ENCODE peak calls at places on chromosomes 4 and X, in eight cellular contexts. One of them, this sample, is unnamed.

GRCh38 chrX:4762196-4762595 is 1048.7 kb upstream of the PRKX start:
- DNase-seq in astrocyte of the spinal cord: no peak
- DNase-seq in mesendoderm: no peak
- DNase-seq in Peyer's patch: no peak
- DNase-seq in CD4-positive, alpha-beta memory T cell: no peak
- DNase-seq in lower lobe of right lung: no peak
- DNase-seq in AG10803: no peak
- DNase-seq in body of pancreas: no peak
- DNase-seq in this sample: no peak

GRCh38 chr4:104719539-104720230 is 225.0 kb upstream of the CXXC4 start:
- DNase-seq in astrocyte of the spinal cord: no peak
- DNase-seq in mesendoderm: no peak
- DNase-seq in Peyer's patch: no peak
- DNase-seq in CD4-positive, alpha-beta memory T cell: no peak
- DNase-seq in lower lobe of right lung: no peak
- DNase-seq in AG10803: no peak
- DNase-seq in body of pancreas: no peak
- DNase-seq in this sample: no peak

GRCh38 chr4:11507920-11508319 is 79.2 kb upstream of the HS3ST1 start:
- DNase-seq in astrocyte of the spinal cord: no peak
- DNase-seq in mesendoderm: no peak
- DNase-seq in Peyer's patch: peak; percentile 49
- DNase-seq in CD4-positive, alpha-beta memory T cell: no peak
- DNase-seq in lower lobe of right lung: no peak
- DNase-seq in AG10803: no peak
- DNase-seq in body of pancreas: peak; percentile 25
- DNase-seq in this sample: no peak

GRCh38 chr4:110970642-110971041 is 347.8 kb upstream of the PITX2 start:
- DNase-seq in astrocyte of the spinal cord: peak; percentile 28
- DNase-seq in mesendoderm: peak; percentile 92
- DNase-seq in Peyer's patch: peak; percentile 51
- DNase-seq in CD4-positive, alpha-beta memory T cell: no peak
- DNase-seq in lower lobe of right lung: no peak
- DNase-seq in AG10803: peak; percentile 37
- DNase-seq in body of pancreas: peak; percentile 12
- DNase-seq in this sample: peak; percentile 26

GRCh38 chrX:130120321-130120731 is 10.0 kb upstream of the ELF4 start:
- DNase-seq in astrocyte of the spinal cord: no peak
- DNase-seq in mesendoderm: peak; percentile 79
- DNase-seq in Peyer's patch: no peak
- DNase-seq in CD4-positive, alpha-beta memory T cell: no peak
- DNase-seq in lower lobe of right lung: no peak
- DNase-seq in AG10803: no peak
- DNase-seq in body of pancreas: no peak
- DNase-seq in this sample: no peak

GRCh38 chr4:108173599-108174057 is 4.9 kb upstream of the LEF1 start:
- DNase-seq in astrocyte of the spinal cord: no peak
- DNase-seq in mesendoderm: no peak
- DNase-seq in Peyer's patch: no peak
- DNase-seq in CD4-positive, alpha-beta memory T cell: no peak
- DNase-seq in lower lobe of right lung: no peak
- DNase-seq in AG10803: no peak
- DNase-seq in body of pancreas: no peak
- DNase-seq in this sample: no peak

GRCh38 chrX:68571292-68572256 is 72.7 kb downstream of the YIPF6 start:
- DNase-seq in astrocyte of the spinal cord: peak; percentile 69
- DNase-seq in mesendoderm: peak; percentile 8
- DNase-seq in Peyer's patch: no peak
- DNase-seq in CD4-positive, alpha-beta memory T cell: no peak
- DNase-seq in lower lobe of right lung: no peak
- DNase-seq in AG10803: peak; percentile 48
- DNase-seq in body of pancreas: no peak
- DNase-seq in this sample: no peak

GRCh38 chrX:45743081-45743533 is 542.4 kb upstream of the DIPK2B start:
- DNase-seq in astrocyte of the spinal cord: peak; percentile 72
- DNase-seq in mesendoderm: peak; percentile 49
- DNase-seq in Peyer's patch: no peak
- DNase-seq in CD4-positive, alpha-beta memory T cell: no peak
- DNase-seq in lower lobe of right lung: no peak
- DNase-seq in AG10803: peak; percentile 72
- DNase-seq in body of pancreas: no peak
- DNase-seq in this sample: no peak

GRCh38 chr4:84100071-84100470 is 399.0 kb downstream of the NKX6-1 start:
- DNase-seq in astrocyte of the spinal cord: no peak
- DNase-seq in mesendoderm: no peak
- DNase-seq in Peyer's patch: no peak
- DNase-seq in CD4-positive, alpha-beta memory T cell: no peak
- DNase-seq in lower lobe of right lung: no peak
- DNase-seq in AG10803: no peak
- DNase-seq in body of pancreas: no peak
- DNase-seq in this sample: no peak

GRCh38 chr4:54230479-54231418 is 1.7 kb downstream of the PDGFRA start:
- DNase-seq in astrocyte of the spinal cord: peak; percentile 53
- DNase-seq in mesendoderm: peak; percentile 47
- DNase-seq in Peyer's patch: peak; percentile 55
- DNase-seq in CD4-positive, alpha-beta memory T cell: no peak
- DNase-seq in lower lobe of right lung: peak; percentile 45
- DNase-seq in AG10803: peak; percentile 79
- DNase-seq in body of pancreas: peak; percentile 46
- DNase-seq in this sample: peak; percentile 22

GRCh38 chr4:84875636-84876371 is 90.7 kb downstream of the WDFY3 start:
- DNase-seq in astrocyte of the spinal cord: no peak
- DNase-seq in mesendoderm: peak; percentile 66
- DNase-seq in Peyer's patch: no peak
- DNase-seq in CD4-positive, alpha-beta memory T cell: no peak
- DNase-seq in lower lobe of right lung: no peak
- DNase-seq in AG10803: no peak
- DNase-seq in body of pancreas: no peak
- DNase-seq in this sample: no peak

GRCh38 chrX:54442790-54443189 is 2.6 kb downstream of the TSR2 start:
- DNase-seq in astrocyte of the spinal cord: no peak
- DNase-seq in mesendoderm: no peak
- DNase-seq in Peyer's patch: no peak
- DNase-seq in CD4-positive, alpha-beta memory T cell: no peak
- DNase-seq in lower lobe of right lung: no peak
- DNase-seq in AG10803: no peak
- DNase-seq in body of pancreas: no peak
- DNase-seq in this sample: no peak

GRCh38 chr4:86043755-86044592 is 315.9 kb downstream of the MAPK10 start:
- DNase-seq in astrocyte of the spinal cord: peak; percentile 68
- DNase-seq in mesendoderm: peak; percentile 53
- DNase-seq in Peyer's patch: no peak
- DNase-seq in CD4-positive, alpha-beta memory T cell: peak; percentile 1
- DNase-seq in lower lobe of right lung: no peak
- DNase-seq in AG10803: peak; percentile 56
- DNase-seq in body of pancreas: peak; percentile 17
- DNase-seq in this sample: no peak

DNA sequence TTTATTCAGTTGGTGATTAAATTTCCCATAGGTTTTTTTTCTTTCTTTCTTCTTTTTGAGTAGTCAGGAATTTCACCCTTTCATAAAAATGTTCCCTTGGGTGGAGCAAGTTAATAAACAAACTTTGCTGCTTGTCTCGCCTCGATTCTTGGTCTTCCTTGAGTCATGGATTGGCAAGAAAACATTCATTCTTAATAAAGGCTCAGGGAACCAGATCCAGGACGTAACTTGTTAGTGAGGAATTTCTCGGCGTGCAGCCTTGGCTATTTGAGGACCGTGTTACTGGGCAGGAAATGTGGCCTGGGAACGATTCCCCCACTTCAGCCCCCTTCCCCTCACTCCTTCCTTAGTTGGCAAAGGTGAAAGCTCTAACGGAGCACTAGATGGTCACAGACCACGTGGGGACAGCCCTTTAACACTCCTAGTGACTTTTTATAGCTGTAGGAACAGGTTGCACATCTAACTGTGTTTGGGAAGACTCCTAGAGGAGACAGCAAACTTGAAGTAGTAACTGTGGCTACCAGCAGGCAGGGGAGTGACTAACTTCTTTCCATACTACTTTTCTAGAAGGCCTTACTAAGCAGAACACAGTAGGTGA is 106.8 kb downstream of the UCHL1 start:
- DNase-seq in astrocyte of the spinal cord: peak; percentile 24
- DNase-seq in mesendoderm: peak; percentile 54
- DNase-seq in Peyer's patch: no peak
- DNase-seq in CD4-positive, alpha-beta memory T cell: no peak
- DNase-seq in lower lobe of right lung: no peak
- DNase-seq in AG10803: peak; percentile 75
- DNase-seq in body of pancreas: no peak
- DNase-seq in this sample: peak; percentile 49
- H3K4me3 ChIP-seq in astrocyte of the spinal cord: no peak overlapping the region
- H3K4me3 ChIP-seq in mesendoderm: no peak overlapping the region
- H3K4me3 ChIP-seq in Peyer's patch: no peak overlapping the region
- H3K4me3 ChIP-seq in CD4-positive, alpha-beta memory T cell: no peak overlapping the region
- H3K4me3 ChIP-seq in lower lobe of right lung: peak overlapping the region; percentile 80
- H3K4me3 ChIP-seq in AG10803: no peak overlapping the region
- H3K4me3 ChIP-seq in body of pancreas: no peak overlapping the region
- H3K4me3 ChIP-seq in this sample: peak overlapping the region; percentile 99

DNA sequence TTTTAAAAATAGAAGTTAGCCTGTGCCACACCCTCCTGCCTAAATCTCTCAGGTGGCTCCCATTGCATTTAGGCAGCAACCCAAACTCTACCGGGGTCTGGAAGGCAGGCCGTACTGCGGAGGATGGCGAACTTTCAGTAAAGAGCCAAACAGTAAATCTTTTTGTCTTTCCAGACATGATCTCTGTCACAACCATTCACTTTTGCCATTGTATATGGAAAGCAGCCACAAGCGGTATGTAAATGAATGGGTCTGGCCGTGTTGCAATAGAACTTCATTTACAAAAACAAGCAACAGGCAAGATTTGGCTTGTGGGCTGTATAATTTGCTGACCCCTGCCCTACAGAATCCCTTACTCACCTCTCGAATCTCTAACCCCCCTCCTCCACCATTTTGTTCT is 3.3 kb downstream of the RADX start:
- DNase-seq in astrocyte of the spinal cord: no peak
- DNase-seq in mesendoderm: no peak
- DNase-seq in Peyer's patch: no peak
- DNase-seq in CD4-positive, alpha-beta memory T cell: no peak
- DNase-seq in lower lobe of right lung: no peak
- DNase-seq in AG10803: no peak
- DNase-seq in body of pancreas: no peak
- DNase-seq in this sample: no peak
- H3K4me3 ChIP-seq in astrocyte of the spinal cord: no peak overlapping the region
- H3K4me3 ChIP-seq in mesendoderm: no peak overlapping the region
- H3K4me3 ChIP-seq in Peyer's patch: no peak overlapping the region
- H3K4me3 ChIP-seq in CD4-positive, alpha-beta memory T cell: no peak overlapping the region
- H3K4me3 ChIP-seq in lower lobe of right lung: no peak overlapping the region
- H3K4me3 ChIP-seq in AG10803: no peak overlapping the region
- H3K4me3 ChIP-seq in body of pancreas: no peak overlapping the region
- H3K4me3 ChIP-seq in this sample: no peak overlapping the region

DNA sequence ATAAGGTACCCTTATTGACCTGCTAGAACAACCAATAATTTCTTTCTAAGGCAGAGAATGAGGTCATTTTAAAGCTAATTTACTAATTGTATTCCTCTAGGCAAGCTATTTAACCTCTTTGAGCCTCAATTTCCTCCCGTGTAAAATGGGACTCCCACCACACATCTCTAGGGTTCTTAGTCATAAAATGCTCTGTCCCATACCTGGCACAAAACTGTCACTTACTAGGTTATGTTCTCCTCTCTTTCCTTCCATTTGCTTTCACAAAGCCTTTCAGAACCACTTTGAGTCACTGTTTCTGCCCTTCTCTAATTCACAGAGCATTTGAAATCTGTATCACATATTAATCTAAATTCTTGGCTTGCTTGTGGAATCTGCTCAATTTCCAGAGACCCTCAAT is 2.4 kb upstream of the GPR82 start:
- DNase-seq in astrocyte of the spinal cord: no peak
- DNase-seq in mesendoderm: no peak
- DNase-seq in Peyer's patch: no peak
- DNase-seq in CD4-positive, alpha-beta memory T cell: no peak
- DNase-seq in lower lobe of right lung: no peak
- DNase-seq in AG10803: no peak
- DNase-seq in body of pancreas: no peak
- DNase-seq in this sample: no peak
- H3K4me3 ChIP-seq in astrocyte of the spinal cord: no peak overlapping the region
- H3K4me3 ChIP-seq in mesendoderm: no peak overlapping the region
- H3K4me3 ChIP-seq in Peyer's patch: no peak overlapping the region
- H3K4me3 ChIP-seq in CD4-positive, alpha-beta memory T cell: no peak overlapping the region
- H3K4me3 ChIP-seq in lower lobe of right lung: no peak overlapping the region
- H3K4me3 ChIP-seq in AG10803: no peak overlapping the region
- H3K4me3 ChIP-seq in body of pancreas: no peak overlapping the region
- H3K4me3 ChIP-seq in this sample: no peak overlapping the region

DNA sequence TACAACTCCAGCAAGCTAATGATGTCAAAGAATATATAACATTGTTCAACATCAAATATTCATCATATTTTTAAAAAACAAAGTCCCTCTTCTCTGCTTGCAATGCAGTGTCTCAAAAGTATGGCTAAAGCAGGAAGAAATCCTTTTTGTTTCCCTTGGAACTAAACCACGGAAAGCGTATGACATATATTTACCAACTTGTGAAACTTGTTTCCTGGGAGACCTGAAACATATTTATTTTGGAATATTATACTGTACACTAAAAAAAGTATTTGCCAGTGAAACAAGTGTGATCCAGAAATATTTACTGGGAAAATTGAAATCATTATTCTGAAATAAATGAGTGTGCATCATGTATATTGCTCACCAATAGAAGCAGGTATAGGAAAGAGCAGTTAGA is 156.0 kb upstream of the ANKRD50 start:
- DNase-seq in astrocyte of the spinal cord: no peak
- DNase-seq in mesendoderm: no peak
- DNase-seq in Peyer's patch: no peak
- DNase-seq in CD4-positive, alpha-beta memory T cell: no peak
- DNase-seq in lower lobe of right lung: no peak
- DNase-seq in AG10803: no peak
- DNase-seq in body of pancreas: no peak
- DNase-seq in this sample: no peak
- H3K4me3 ChIP-seq in astrocyte of the spinal cord: no peak overlapping the region
- H3K4me3 ChIP-seq in mesendoderm: no peak overlapping the region
- H3K4me3 ChIP-seq in Peyer's patch: no peak overlapping the region
- H3K4me3 ChIP-seq in CD4-positive, alpha-beta memory T cell: no peak overlapping the region
- H3K4me3 ChIP-seq in lower lobe of right lung: no peak overlapping the region
- H3K4me3 ChIP-seq in AG10803: no peak overlapping the region
- H3K4me3 ChIP-seq in body of pancreas: no peak overlapping the region
- H3K4me3 ChIP-seq in this sample: no peak overlapping the region

GRCh38 chr4:79882806-79883205 is 190.2 kb downstream of the ANTXR2 start:
- DNase-seq in astrocyte of the spinal cord: no peak
- DNase-seq in mesendoderm: no peak
- DNase-seq in Peyer's patch: no peak
- DNase-seq in CD4-positive, alpha-beta memory T cell: no peak
- DNase-seq in lower lobe of right lung: no peak
- DNase-seq in AG10803: peak; percentile 10
- DNase-seq in body of pancreas: no peak
- DNase-seq in this sample: no peak

GRCh38 chr4:79881407-79881806 is 191.6 kb downstream of the ANTXR2 start:
- DNase-seq in astrocyte of the spinal cord: no peak
- DNase-seq in mesendoderm: no peak
- DNase-seq in Peyer's patch: no peak
- DNase-seq in CD4-positive, alpha-beta memory T cell: no peak
- DNase-seq in lower lobe of right lung: no peak
- DNase-seq in AG10803: no peak
- DNase-seq in body of pancreas: no peak
- DNase-seq in this sample: no peak

DNA sequence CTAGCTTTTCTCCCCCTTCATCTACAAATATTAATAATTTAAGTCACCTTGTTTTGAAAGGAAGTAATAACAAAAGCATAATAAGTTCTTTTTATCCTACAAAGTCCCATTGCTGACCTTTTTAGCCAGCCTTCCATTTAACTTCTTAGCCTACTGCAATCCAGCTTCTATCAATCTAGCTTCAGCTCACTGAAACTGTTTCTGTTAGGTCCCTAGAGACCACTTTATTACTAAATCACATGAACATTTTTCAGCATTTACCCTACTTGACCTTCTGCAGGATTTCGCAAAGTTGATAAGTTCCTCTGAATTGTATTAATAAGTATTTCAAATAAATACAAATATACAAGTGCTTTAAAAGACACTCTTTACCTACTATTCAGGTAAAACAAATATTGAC is 186.5 kb downstream of the ANTXR2 start:
- DNase-seq in astrocyte of the spinal cord: no peak
- DNase-seq in mesendoderm: no peak
- DNase-seq in Peyer's patch: no peak
- DNase-seq in CD4-positive, alpha-beta memory T cell: no peak
- DNase-seq in lower lobe of right lung: no peak
- DNase-seq in AG10803: no peak
- DNase-seq in body of pancreas: no peak
- DNase-seq in this sample: no peak
- H3K4me3 ChIP-seq in astrocyte of the spinal cord: no peak overlapping the region
- H3K4me3 ChIP-seq in mesendoderm: no peak overlapping the region
- H3K4me3 ChIP-seq in Peyer's patch: no peak overlapping the region
- H3K4me3 ChIP-seq in CD4-positive, alpha-beta memory T cell: no peak overlapping the region
- H3K4me3 ChIP-seq in lower lobe of right lung: no peak overlapping the region
- H3K4me3 ChIP-seq in AG10803: no peak overlapping the region
- H3K4me3 ChIP-seq in body of pancreas: no peak overlapping the region
- H3K4me3 ChIP-seq in this sample: no peak overlapping the region

This sample was measured in adrenal gland.